ENCODE peak calls at places on chromosomes 13 and 19, in seven cellular contexts. P, Y, A, C, O, L and R are unnamed samples.
A peak's percentile ranks its signal among the peaks of the same experiment; 100 is the strongest.

GRCh38 chr19:13100031-13100588 is 2.5 kb downstream of the LYL1 start:
- DNase-seq in P (no peak), Y (no peak), A (no peak), C (no peak), O (no peak), L (peak; percentile 78), R (no peak)

GRCh38 chr13:78020861-78021260 is 102.2 kb upstream of the EDNRB start:
- DNase-seq in P (no peak), Y (no peak), A (no peak), C (no peak), O (no peak), L (no peak), R (no peak)

GRCh38 chr19:47429140-47429793 is 9.9 kb upstream of the MEIS3 start:
- DNase-seq in P (no peak), Y (peak; percentile 50), A (no peak), C (no peak), O (no peak), L (no peak), R (peak; percentile 72)

GRCh38 chr19:16266586-16266942 is 58.1 kb upstream of the KLF2 start:
- DNase-seq in P (no peak), Y (no peak), A (no peak), C (no peak), O (no peak), L (no peak), R (no peak)

GRCh38 chr13:109872864-109873263 is 86.5 kb upstream of the IRS2 start:
- DNase-seq in P (no peak), Y (no peak), A (no peak), C (no peak), O (no peak), L (no peak), R (no peak)

GRCh38 chr13:73608157-73608516 is 526.1 kb downstream of the KLF12 start:
- DNase-seq in P (no peak), Y (no peak), A (no peak), C (no peak), O (no peak), L (no peak), R (no peak)

GRCh38 chr19:7942981-7943443 is 454 bp downstream of the TIMM44 start:
- DNase-seq in P (no peak), Y (no peak), A (no peak), C (peak; percentile 77), O (peak; percentile 25), L (no peak), R (no peak)

GRCh38 chr19:18098891-18099622 is 1.5 kb downstream of the MAST3 start:
- DNase-seq in P (no peak), Y (peak; percentile 50), A (no peak), C (peak; percentile 72), O (no peak), L (peak; percentile 84), R (no peak)

DNA sequence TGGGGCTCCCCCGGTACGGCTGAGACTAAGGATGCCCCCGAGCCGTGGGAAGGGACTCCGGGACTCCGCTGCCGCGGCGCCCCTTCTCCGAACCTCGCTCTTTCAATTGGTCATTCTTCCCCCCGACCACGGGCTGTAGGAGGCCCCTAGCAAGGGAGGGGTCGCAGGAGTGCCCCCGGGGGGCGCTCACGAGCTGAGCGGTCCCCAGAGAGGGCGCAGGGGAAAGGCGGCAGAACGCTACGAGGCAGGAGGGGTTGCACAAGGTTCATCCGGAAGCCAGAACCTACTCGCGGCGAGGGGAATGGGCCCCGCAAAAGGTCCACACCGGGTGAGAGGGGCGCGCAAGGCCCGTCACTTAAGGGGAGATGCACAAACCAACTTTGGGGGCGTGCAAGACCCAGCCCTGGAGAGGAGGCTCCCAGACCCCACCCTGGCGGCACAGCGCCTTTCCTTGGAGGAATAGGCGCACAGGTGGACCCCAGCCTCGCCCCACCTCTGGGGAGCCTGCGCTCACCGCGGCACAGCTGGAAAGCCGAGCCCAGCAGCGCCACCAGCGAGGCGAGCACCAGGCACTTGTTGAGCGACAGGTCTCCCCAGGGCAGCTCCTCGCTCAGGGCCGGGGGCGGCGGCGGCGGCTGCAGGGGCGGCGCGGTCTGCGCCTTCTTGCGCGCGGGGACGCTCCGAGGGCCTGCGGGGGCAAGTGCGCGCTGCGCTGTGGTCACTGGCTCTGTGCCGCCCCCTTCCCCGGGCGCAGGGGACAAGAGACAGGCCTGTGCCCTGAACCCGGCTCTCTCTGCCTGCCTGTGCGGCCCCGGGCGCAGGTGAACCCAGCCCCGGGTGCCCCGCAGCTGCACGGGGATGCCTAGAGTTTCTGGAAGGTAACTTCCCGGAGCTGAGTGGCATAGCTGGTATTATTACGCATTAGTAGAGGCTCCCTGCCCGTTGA is 2.8 kb downstream of the JSRP1 start:
- DNase-seq in P (no peak), Y (peak; percentile 72), A (no peak), C (no peak), O (peak; percentile 45), L (no peak), R (peak; percentile 84)
- TF ChIP-seq SP1 in P (no peak), Y (no peak), A (no peak), C (no peak), O (no peak), L (no peak), R (no peak)

GRCh38 chr19:34165295-34165738 is 7.0 kb upstream of the LSM14A start:
- DNase-seq in P (no peak), Y (no peak), A (no peak), C (no peak), O (no peak), L (no peak), R (no peak)
- TF ChIP-seq SP1 in P (no peak), Y (no peak), A (no peak), C (no peak), O (no peak), L (no peak), R (no peak)

GRCh38 chr19:36256853-36257511 is 42.1 kb downstream of the ZNF146 start:
- DNase-seq in P (no peak), Y (no peak), A (no peak), C (no peak), O (no peak), L (no peak), R (peak; percentile 57)

GRCh38 chr19:36254848-36255247 is 39.9 kb downstream of the ZNF146 start:
- DNase-seq in P (no peak), Y (no peak), A (no peak), C (no peak), O (no peak), L (no peak), R (no peak)

GRCh38 chr19:36255316-36255715 is 40.4 kb downstream of the ZNF146 start:
- DNase-seq in P (no peak), Y (no peak), A (no peak), C (no peak), O (no peak), L (no peak), R (no peak)

GRCh38 chr19:36257512-36257876 is 42.6 kb downstream of the ZNF146 start:
- DNase-seq in P (no peak), Y (peak; percentile 48), A (no peak), C (no peak), O (no peak), L (no peak), R (no peak)

GRCh38 chr19:36256064-36256463 is 41.2 kb downstream of the ZNF146 start:
- DNase-seq in P (no peak), Y (no peak), A (no peak), C (no peak), O (no peak), L (no peak), R (no peak)
- TF ChIP-seq SP1 in P (no peak), Y (no peak), A (no peak), C (no peak), O (no peak), L (no peak), R (no peak)

GRCh38 chr19:41218615-41219507 is at the start of gene AXL:
- DNase-seq in P (no peak), Y (peak; percentile 82), A (peak; percentile 38), C (peak; percentile 42), O (peak; percentile 25), L (no peak), R (peak; percentile 78)
- TF ChIP-seq SP1 in P (no peak), Y (peak; percentile 78), A (peak; percentile 81), C (no peak), O (no peak), L (no peak), R (peak; percentile 94)

GRCh38 chr13:35865341-35866240 is 265.6 kb downstream of the DCLK1 start:
- DNase-seq in P (no peak), Y (no peak), A (no peak), C (no peak), O (no peak), L (no peak), R (no peak)

GRCh38 chr13:35872369-35872768 is 258.8 kb downstream of the DCLK1 start:
- DNase-seq in P (no peak), Y (no peak), A (no peak), C (no peak), O (no peak), L (no peak), R (no peak)

GRCh38 chr13:35871561-35871960 is 259.6 kb downstream of the DCLK1 start:
- DNase-seq in P (no peak), Y (no peak), A (no peak), C (no peak), O (no peak), L (no peak), R (no peak)

GRCh38 chr13:35866801-35867200 is 264.4 kb downstream of the DCLK1 start:
- DNase-seq in P (no peak), Y (no peak), A (no peak), C (no peak), O (no peak), L (no peak), R (no peak)
- TF ChIP-seq SP1 in P (no peak), Y (no peak), A (no peak), C (no peak), O (no peak), L (no peak), R (no peak)

GRCh38 chr13:28494537-28494860 is 429 bp downstream of the FLT1 start:
- DNase-seq in P (peak; percentile 33), Y (no peak), A (no peak), C (no peak), O (no peak), L (no peak), R (no peak)

GRCh38 chr13:28494861-28495585 is at the start of gene FLT1:
- DNase-seq in P (peak; percentile 38), Y (peak; percentile 84), A (no peak), C (peak; percentile 13), O (no peak), L (no peak), R (peak; percentile 39)

GRCh38 chr13:28493740-28494536 is 990 bp downstream of the FLT1 start:
- DNase-seq in P (peak; percentile 28), Y (peak; percentile 36), A (no peak), C (no peak), O (no peak), L (no peak), R (no peak)

GRCh38 chr13:28497143-28497876 is 2.4 kb upstream of the FLT1 start:
- DNase-seq in P (no peak), Y (no peak), A (no peak), C (no peak), O (no peak), L (no peak), R (no peak)

GRCh38 chr13:28495586-28496564 is 947 bp upstream of the FLT1 start:
- DNase-seq in P (no peak), Y (no peak), A (no peak), C (no peak), O (no peak), L (no peak), R (no peak)
- TF ChIP-seq SP1 in P (no peak), Y (no peak), A (no peak), C (no peak), O (no peak), L (no peak), R (no peak)